ENCODE peak calls at places on chromosomes 16 and 17, in four cellular contexts. S is RPMI7951, K is activated T-helper 1 cell treated with Interleukin-2 at 50 U/mL for 16 hours, C is KBM-7. X is an unnamed sample.

GRCh38 chr17:57552114-57552601 is 192.9 kb downstream of the CCDC182 start:
- DNase-seq in C (no peak), S (no peak), K (no peak), X (peak)

GRCh38 chr16:53071748-53072301 is 17.0 kb downstream of the CHD9 start:
- DNase-seq in C (peak), S (peak), K (no peak), X (peak)

GRCh38 chr17:28228109-28228840 is 90.7 kb upstream of the TMEM97 start:
- DNase-seq in K (no peak), C (no peak), S (no peak), X (no peak)

GRCh38 chr17:49845210-49845782 is 2.6 kb downstream of the TAC4 start:
- DNase-seq in K (no peak), S (no peak), C (no peak), X (no peak)

GRCh38 chr16:81638286-81638945 is 140.7 kb upstream of the PLCG2 start:
- DNase-seq in C (no peak), K (no peak), S (no peak), X (no peak)

GRCh38 chr17:77810536-77810935 is 148.0 kb upstream of the TNRC6C start:
- DNase-seq in C (no peak), S (peak), K (no peak), X (no peak)

GRCh38 chr16:48350716-48351115 is 34.5 kb downstream of the SIAH1 start:
- DNase-seq in K (no peak), S (no peak), C (no peak), X (no peak)

GRCh38 chr16:7376227-7376626 is 43.6 kb downstream of the RBFOX1 start:
- DNase-seq in C (no peak), S (no peak), K (no peak), X (no peak)

GRCh38 chr17:78665952-78666920 is 89.0 kb upstream of the DNAH17 start:
- DNase-seq in C (peak), K (peak), S (no peak), X (peak)

GRCh38 chr17:65074778-65075250 is 18.3 kb upstream of the GNA13 start:
- DNase-seq in C (no peak), K (no peak), S (no peak), X (no peak)

GRCh38 chr16:86903068-86903467 is 324.7 kb downstream of the FOXL1 start:
- DNase-seq in C (no peak), K (no peak), S (no peak), X (no peak)

GRCh38 chr17:44272321-44272951 is 4.5 kb upstream of the SLC4A1 start:
- DNase-seq in S (no peak), K (no peak), C (no peak), X (no peak)

GRCh38 chr17:78294776-78295175 is 63.3 kb downstream of the TMEM235 start:
- DNase-seq in K (no peak), C (no peak), S (no peak), X (no peak)

GRCh38 chr17:69470702-69471101 is 56.2 kb downstream of the MAP2K6 start:
- DNase-seq in K (no peak), C (no peak), S (no peak), X (no peak)

GRCh38 chr17:50290074-50290702 is 15.9 kb downstream of the TMEM92 start:
- DNase-seq in C (peak), S (peak), K (no peak), X (no peak)

GRCh38 chr17:49914096-49914490 is 54.9 kb upstream of the DLX4 start:
- DNase-seq in S (peak), C (no peak), K (no peak), X (no peak)

GRCh38 chr17:65346166-65346565 is 209.0 kb downstream of the RGS9 start:
- DNase-seq in K (no peak), C (no peak), S (peak), X (no peak)

GRCh38 chr16:66682271-66682670 is 14.3 kb downstream of the CMTM4 start:
- DNase-seq in K (no peak), C (no peak), S (peak), X (no peak)

GRCh38 chr16:4293822-4294457 is 21.1 kb upstream of the TFAP4 start:
- DNase-seq in C (no peak), S (peak), K (no peak), X (peak)